ENCODE peak calls at places on chromosomes 12 and 14, in nine cellular contexts. O is GM23248, D is GM23338, L is SK-N-SH, Y is hepatocyte, P is HCT116, F is PC-3, E is MM.1S, M is neural progenitor cell. Z is an unnamed sample.

GRCh38 chr12:89690925-89691324 is 17.7 kb downstream of the ATP2B1 start:
- DNase-seq in E (no peak), L (no peak), P (no peak), D (no peak), O (peak), Y (no peak), M (no peak), F (no peak), Z (no peak)

GRCh38 chr12:118052324-118053070 is 8.5 kb downstream of the WSB2 start:
- DNase-seq in O (peak), L (no peak), P (peak), F (peak), M (no peak), D (peak), Y (peak), E (no peak), Z (no peak)

GRCh38 chr12:47989666-47990065 is 14.6 kb downstream of the COL2A1 start:
- DNase-seq in E (no peak), F (no peak), M (no peak), O (no peak), D (no peak), Y (no peak), L (no peak), P (no peak), Z (no peak)

GRCh38 chr14:61573748-61574513 is 121.4 kb upstream of the HIF1A start:
- DNase-seq in O (peak), Y (no peak), M (no peak), D (no peak), L (no peak), F (peak), P (no peak), E (no peak), Z (no peak)

GRCh38 chr12:51814311-51815088 is 34.0 kb downstream of the FIGNL2 start:
- DNase-seq in O (peak), D (peak), M (peak), P (no peak), L (peak), E (peak), Y (peak), F (peak), Z (no peak)

GRCh38 chr14:34218866-34219265 is 243.2 kb downstream of the SPTSSA start:
- DNase-seq in P (no peak), M (no peak), L (no peak), O (no peak), Y (no peak), F (no peak), E (no peak), D (no peak), Z (no peak)

GRCh38 chr14:45251912-45252311 is 1.1 kb downstream of the MIS18BP1 start:
- DNase-seq in P (no peak), M (peak), L (peak), O (peak), E (peak), D (no peak), F (peak), Y (no peak), Z (peak)

GRCh38 chr12:55607821-55608602 is 28.7 kb upstream of the OR10P1 start:
- DNase-seq in O (no peak), Y (no peak), L (no peak), P (no peak), D (no peak), E (no peak), M (no peak), F (no peak), Z (no peak)

GRCh38 chr12:52924764-52925716 is 20.2 kb upstream of the KRT8 start:
- DNase-seq in E (no peak), Y (peak), L (no peak), P (peak), F (peak), O (peak), M (no peak), D (no peak), Z (no peak)

GRCh38 chr14:91873476-91874265 is 6.3 kb upstream of the TC2N start:
- DNase-seq in F (peak), L (no peak), P (no peak), D (no peak), Y (no peak), M (no peak), E (no peak), O (no peak), Z (peak)

GRCh38 chr14:55136868-55137785 is 8.1 kb downstream of the LGALS3 start:
- DNase-seq in P (no peak), O (peak), L (peak), F (no peak), D (no peak), M (no peak), Y (no peak), E (no peak), Z (no peak)

DNA sequence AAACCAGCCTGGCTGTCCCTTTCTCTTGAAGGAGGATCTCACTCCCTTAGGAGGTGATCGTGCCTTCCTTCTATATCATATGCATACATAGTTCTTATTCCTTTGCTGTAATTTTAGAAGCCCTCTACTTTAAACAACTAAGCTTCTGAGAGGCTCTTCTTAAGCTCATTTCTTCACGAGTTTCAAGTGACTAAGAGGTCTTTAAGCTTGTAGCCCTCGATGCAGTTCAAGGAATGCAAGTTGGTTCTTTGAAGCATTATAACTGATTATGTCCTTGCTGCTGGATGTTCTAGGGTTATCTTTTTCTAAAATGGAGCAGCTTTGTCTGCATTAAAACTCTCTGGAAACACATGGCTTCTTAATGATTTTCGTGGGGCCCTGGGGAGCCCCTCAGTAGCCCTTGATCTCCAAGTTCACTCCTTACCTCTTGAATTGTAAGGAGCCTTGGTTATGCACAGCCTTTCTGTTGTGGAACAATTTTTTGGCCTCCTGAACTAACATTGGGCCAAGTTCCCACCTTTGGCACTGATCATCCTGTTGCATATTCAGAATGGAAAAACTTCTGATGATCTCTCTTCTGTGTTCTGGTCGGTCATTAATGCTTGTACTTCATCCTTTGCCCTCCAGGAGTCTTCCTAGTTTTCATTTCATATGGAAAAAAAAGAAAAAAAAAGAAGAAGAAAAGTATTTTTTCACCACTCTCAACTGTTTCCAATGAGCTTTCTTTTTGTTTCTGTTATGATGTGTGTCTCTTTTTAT is 12.6 kb downstream of the RASSF8 start:
- DNase-seq in L (no peak), M (no peak), P (no peak), F (no peak), D (no peak), E (no peak), Y (no peak), O (peak), Z (no peak)
- H3K4me3 ChIP-seq in L (peak), M (no peak), P (no peak), F (no peak), D (no peak), E (no peak), Y (no peak), O (peak), Z (no peak)

GRCh38 chr14:53278602-53279506 is 125.7 kb upstream of the DDHD1 start:
- DNase-seq in M (no peak), P (no peak), D (peak), F (peak), Y (no peak), L (no peak), E (no peak), O (peak), Z (peak)
- TF ChIP-seq EZH2phosphoT487 in M (no peak), P (no peak), D (no peak), F (no peak), Y (no peak), L (no peak), E (no peak), O (no peak), Z (no peak)

GRCh38 chr14:56549721-56550120 is 29.9 kb upstream of the TMEM260 start:
- DNase-seq in P (no peak), L (no peak), M (no peak), D (no peak), F (no peak), O (no peak), Y (no peak), E (no peak), Z (no peak)
- H3K4me3 ChIP-seq in P (no peak), L (no peak), M (no peak), D (no peak), F (no peak), O (no peak), Y (no peak), E (no peak), Z (no peak)

GRCh38 chr12:12803186-12803585 is 10.0 kb upstream of the DDX47 start:
- DNase-seq in O (peak), M (no peak), P (peak), L (peak), D (peak), F (peak), E (peak), Y (peak), Z (peak)
- TF ChIP-seq EZH2phosphoT487 in O (no peak), M (no peak), P (no peak), L (no peak), D (no peak), F (no peak), E (no peak), Y (no peak), Z (no peak)

GRCh38 chr12:3921526-3921925 is 48.3 kb upstream of the PARP11 start:
- DNase-seq in F (no peak), E (no peak), Y (no peak), L (no peak), O (no peak), M (no peak), P (no peak), D (no peak), Z (no peak)
- H3K4me3 ChIP-seq in F (no peak), E (no peak), Y (no peak), L (no peak), O (no peak), M (no peak), P (no peak), D (no peak), Z (no peak)

GRCh38 chr12:69476276-69477017 is 6.3 kb downstream of the FRS2 start:
- DNase-seq in D (no peak), Y (no peak), P (no peak), L (peak), O (peak), M (no peak), E (no peak), F (no peak), Z (no peak)
- TF ChIP-seq EZH2phosphoT487 in D (no peak), Y (no peak), P (no peak), L (no peak), O (no peak), M (no peak), E (no peak), F (no peak), Z (no peak)

GRCh38 chr12:11882301-11883019 is 188.3 kb upstream of the BCL2L14 start:
- DNase-seq in F (peak), D (no peak), M (no peak), E (no peak), O (no peak), Y (no peak), P (no peak), L (no peak), Z (no peak)
- H3K4me3 ChIP-seq in F (no peak), D (no peak), M (no peak), E (no peak), O (no peak), Y (no peak), P (no peak), L (no peak), Z (no peak)

DNA sequence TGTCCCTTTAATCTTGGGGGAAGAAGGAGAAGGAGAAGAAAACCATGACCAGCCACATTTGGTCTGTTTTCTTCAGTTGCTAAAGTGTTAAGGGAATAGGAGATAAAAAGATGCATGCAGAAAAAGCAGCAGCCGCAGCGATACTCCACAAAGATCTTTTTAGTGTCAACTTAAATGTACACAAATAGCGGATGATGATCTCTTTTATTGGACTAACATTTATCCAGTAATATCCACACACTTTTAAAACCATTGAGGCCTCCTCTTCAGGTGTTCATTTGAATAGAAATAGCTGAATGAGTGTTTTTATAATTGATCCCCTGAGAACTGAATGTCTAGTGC is 83.5 kb downstream of the PAPOLA start:
- DNase-seq in P (no peak), Y (no peak), F (no peak), O (no peak), M (no peak), D (no peak), L (peak), E (no peak), Z (no peak)
- TF ChIP-seq EZH2phosphoT487 in P (no peak), Y (no peak), F (no peak), O (no peak), M (no peak), D (no peak), L (no peak), E (no peak), Z (no peak)